ENCODE peak calls at places on chromosomes 11 and 22, in ten cellular contexts. I is fibroblast of mammary gland; W is NCI-H1930; E is fibroblast of pulmonary artery; Y is activated T-helper 1 cell treated with anti-CD3 and anti-CD28 coated beads, Interleukin-2, amount 50 U/mL, for 16 hours; P is activated T-cell treated with anti-CD3 and anti-CD28 coated beads, Interleukin-2, amount 50 U/mL, for 48 hours; U is activated T-helper 9 cell treated with anti-CD3 and anti-CD28 coated beads, Interleukin-2, amount 50 U/mL, for 16 hours; J is stimulated activated CD8-positive, alpha-beta memory T cell treated with anti-CD3 and anti-CD28 coated beads, Interleukin-15, amount 100 ng/mL, for 24 hours; H is T1000; T is HTR-8/SVneo. Q is an unnamed sample.

GRCh38 chr22:23243006-23243573 is 62.8 kb downstream of the BCR start:
- DNase-seq in U (peak; percentile 56), T (no peak), Y (peak; percentile 53), E (no peak), H (no peak), W (no peak), J (no peak), P (peak; percentile 77), I (no peak), Q (no peak)

GRCh38 chr11:73366265-73366610 is 10.0 kb upstream of the RELT start:
- DNase-seq in J (no peak), U (no peak), T (no peak), W (no peak), Y (no peak), H (no peak), P (no peak), E (no peak), I (no peak), Q (no peak)

GRCh38 chr11:32358729-32359128 is 76.6 kb downstream of the WT1 start:
- DNase-seq in P (no peak), U (no peak), I (no peak), J (no peak), W (no peak), H (no peak), E (no peak), T (no peak), Y (no peak), Q (no peak)

GRCh38 chr22:22384267-22384666 is 124.3 kb downstream of the ZNF280B start:
- DNase-seq in H (no peak), I (no peak), P (no peak), E (no peak), W (no peak), U (no peak), J (no peak), Y (no peak), T (no peak), Q (no peak)

GRCh38 chr22:50735739-50736030 is 2.3 kb upstream of the ACR start:
- DNase-seq in Y (no peak), U (no peak), E (no peak), P (no peak), J (no peak), T (no peak), W (no peak), H (no peak), I (no peak), Q (no peak)

GRCh38 chr11:118881130-118881717 is 2.5 kb upstream of the CXCR5 start:
- DNase-seq in E (no peak), Y (no peak), U (no peak), H (no peak), J (no peak), I (no peak), P (peak; percentile 56), T (no peak), W (no peak), Q (no peak)

GRCh38 chr22:39520874-39521857 is 804 bp downstream of the ATF4 start:
- DNase-seq in I (peak; percentile 71), T (no peak), H (peak; percentile 70), E (peak; percentile 84), P (peak; percentile 84), U (peak; percentile 60), W (peak; percentile 65), Y (peak; percentile 55), J (peak; percentile 57), Q (peak; percentile 64)

GRCh38 chr22:24775769-24776492 is 1.4 kb upstream of the PIWIL3 start:
- DNase-seq in T (no peak), I (no peak), W (no peak), U (no peak), P (no peak), Y (no peak), H (no peak), J (no peak), E (peak; percentile 9), Q (no peak)

GRCh38 chr11:87037450-87038234 is at the start of gene TMEM135:
- DNase-seq in E (peak; percentile 93), U (peak; percentile 88), Y (peak; percentile 87), J (peak; percentile 86), H (peak; percentile 79), T (peak; percentile 95), P (peak; percentile 96), I (peak; percentile 92), W (peak; percentile 84), Q (peak; percentile 96)

GRCh38 chr22:17742528-17742902 is 31.8 kb downstream of the BID start:
- DNase-seq in T (peak; percentile 86), E (peak; percentile 74), I (peak; percentile 79), J (peak; percentile 36), W (peak; percentile 62), U (peak; percentile 51), P (peak; percentile 85), H (peak; percentile 34), Y (peak; percentile 49), Q (peak; percentile 34)

GRCh38 chr22:29209624-29209929 is 3.9 kb downstream of the EMID1 start:
- DNase-seq in T (no peak), H (no peak), P (no peak), U (no peak), J (no peak), I (no peak), E (no peak), W (no peak), Y (no peak), Q (no peak)

GRCh38 chr11:121514401-121514981 is 61.7 kb upstream of the SORL1-AS1 start:
- DNase-seq in E (no peak), P (peak; percentile 25), J (no peak), I (no peak), U (no peak), T (no peak), Y (no peak), W (peak; percentile 68), H (no peak), Q (no peak)

GRCh38 chr22:35838849-35839646 is 121.4 kb downstream of the APOL5 start:
- DNase-seq in U (no peak), I (peak; percentile 82), H (peak; percentile 3), E (peak; percentile 80), T (no peak), P (no peak), W (peak; percentile 12), J (no peak), Y (no peak), Q (peak; percentile 80)

GRCh38 chr11:117605331-117605730 is 191.7 kb downstream of the DSCAML1 start:
- DNase-seq in U (no peak), T (no peak), W (no peak), J (no peak), Y (no peak), E (no peak), I (no peak), H (no peak), P (no peak), Q (no peak)

GRCh38 chr11:123302751-123303195 is 107.7 kb upstream of the CLMP start:
- DNase-seq in Y (peak; percentile 6), J (no peak), H (no peak), E (peak; percentile 54), W (no peak), I (peak; percentile 59), P (peak; percentile 57), T (peak; percentile 61), U (no peak), Q (peak; percentile 45)

GRCh38 chr22:37930270-37930951 is 23.0 kb downstream of the C22orf23 start:
- DNase-seq in J (no peak), H (no peak), Y (no peak), E (peak; percentile 34), T (no peak), U (no peak), I (peak; percentile 49), P (no peak), W (no peak), Q (peak; percentile 29)

GRCh38 chr11:134461621-134462020 is 49.6 kb upstream of the B3GAT1 start:
- DNase-seq in I (no peak), H (no peak), U (no peak), P (no peak), J (no peak), E (no peak), T (no peak), Y (no peak), W (no peak), Q (no peak)

GRCh38 chr11:132158696-132159095 is 788.3 kb downstream of the NTM start:
- DNase-seq in Y (no peak), J (no peak), U (no peak), W (no peak), I (peak; percentile 3), T (no peak), H (no peak), P (no peak), E (no peak), Q (no peak)

GRCh38 chr22:47623056-47623739 is 860.7 kb downstream of the TBC1D22A start:
- DNase-seq in U (no peak), T (no peak), I (no peak), E (no peak), Y (no peak), J (no peak), W (no peak), H (no peak), P (no peak), Q (no peak)

GRCh38 chr11:17505146-17505545 is 28.5 kb upstream of the ABCC8 start:
- DNase-seq in J (no peak), E (no peak), T (no peak), I (no peak), U (no peak), P (no peak), Y (no peak), H (no peak), W (no peak), Q (no peak)

GRCh38 chr22:32325416-32325801 is 32.3 kb upstream of the RFPL3 start:
- DNase-seq in H (no peak), P (no peak), I (no peak), T (no peak), W (no peak), E (peak; percentile 3), Y (no peak), J (no peak), U (no peak), Q (no peak)

GRCh38 chr11:90344546-90344945 is 121.7 kb upstream of the CHORDC1 start:
- DNase-seq in W (no peak), J (no peak), H (no peak), U (no peak), I (no peak), E (no peak), T (no peak), Y (no peak), P (no peak), Q (no peak)

GRCh38 chr22:49970528-49971231 is 10.1 kb downstream of the PIM3 start:
- DNase-seq in W (peak; percentile 16), I (peak; percentile 96), P (peak; percentile 97), E (peak; percentile 95), T (peak; percentile 95), U (peak; percentile 95), H (peak; percentile 78), J (peak; percentile 82), Y (peak; percentile 92), Q (peak; percentile 95)

Q was measured in HCEC 1CT.